ENCODE peak calls at places on chromosomes 4 and X, in four cellular contexts. O is prostate gland, R is endothelial cell of umbilical vein, Z is vagina. J is an unnamed sample.

GRCh38 chrX:100413231-100413630 is 3.2 kb upstream of the PCDH19 start:
- DNase-seq in O (peak; percentile 12), Z (no peak), R (peak; percentile 61), J (no peak)

GRCh38 chr4:177938226-177938625 is 496.0 kb upstream of the AGA start:
- DNase-seq in R (no peak), Z (no peak), O (no peak), J (no peak)

GRCh38 chr4:24971192-24971591 is 58.4 kb upstream of the CCDC149 start:
- DNase-seq in R (no peak), Z (peak; percentile 71), O (no peak), J (no peak)

GRCh38 chr4:183397741-183398297 is 46.6 kb upstream of the CDKN2AIP start:
- DNase-seq in O (no peak), Z (no peak), R (no peak), J (no peak)

GRCh38 chrX:9436812-9437211 is 28.0 kb upstream of the TBL1X start:
- DNase-seq in Z (no peak), O (no peak), R (no peak), J (no peak)

GRCh38 chr4:519885-520595 is 21.0 kb downstream of the PIGG start:
- DNase-seq in R (no peak), O (no peak), Z (no peak), J (no peak)

GRCh38 chrX:134469481-134469880 is 9.5 kb downstream of the HPRT1 start:
- DNase-seq in Z (no peak), O (no peak), R (peak; percentile 38), J (no peak)

GRCh38 chrX:104039689-104040505 is at the start of gene H2BW2:
- DNase-seq in O (no peak), R (no peak), Z (no peak), J (no peak)

GRCh38 chr4:8427761-8428287 is 12.7 kb downstream of the ACOX3 start:
- DNase-seq in Z (no peak), O (no peak), R (peak; percentile 73), J (no peak)

GRCh38 chr4:39353478-39354177 is 12.5 kb downstream of the RFC1 start:
- DNase-seq in O (no peak), Z (no peak), R (peak; percentile 83), J (no peak)
- TF ChIP-seq POLR2AphosphoS5 in O (peak; percentile 3), Z (no peak), R (no peak), J (no peak)

DNA sequence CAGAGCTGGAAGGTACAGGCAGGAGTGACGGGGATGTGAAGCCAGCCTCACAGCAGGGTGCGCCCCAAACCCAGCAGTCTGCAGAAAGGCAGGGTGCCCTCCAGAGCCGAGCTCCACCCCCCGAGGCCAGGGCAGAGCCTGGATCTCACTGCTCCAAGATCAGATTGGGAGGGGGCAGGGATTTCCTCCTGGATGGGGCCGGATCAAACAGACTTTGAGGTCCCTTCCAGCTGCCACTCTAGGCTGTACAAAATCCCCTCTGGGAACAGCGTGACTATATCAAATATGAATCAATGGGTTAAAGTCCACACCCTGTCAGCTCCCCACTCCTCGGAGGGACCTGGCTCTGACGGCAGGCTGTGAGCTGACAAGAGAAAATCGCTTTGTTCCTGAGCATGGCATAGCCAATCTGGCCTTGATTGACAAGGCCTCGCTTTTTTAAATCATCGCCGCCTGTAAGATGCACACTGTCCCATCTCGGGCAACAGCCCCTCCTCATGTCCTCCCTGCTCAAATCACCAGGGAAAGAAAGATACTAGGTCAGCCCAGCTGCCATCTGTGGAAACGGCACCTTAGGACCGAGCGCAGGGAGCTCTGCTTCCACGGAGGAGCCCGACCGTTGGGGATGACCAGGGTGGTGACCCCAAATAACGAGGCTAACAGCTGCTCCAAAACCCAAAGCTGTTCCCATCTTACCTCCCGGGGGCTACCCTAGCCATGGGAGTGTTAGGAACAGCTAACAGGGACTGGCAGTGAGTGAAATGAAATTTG is 39.9 kb downstream of the PSAPL1 start:
- DNase-seq in O (no peak), Z (peak; percentile 60), R (no peak), J (no peak)
- H3K9me3 ChIP-seq in O (no peaks in the 10 kb centered on the region), Z (no peaks in the 10 kb centered on the region), R (no peaks in the 10 kb centered on the region), J (no peaks in the 10 kb centered on the region)

GRCh38 chrX:135973025-135973547 is 702 bp downstream of the MMGT1 start:
- DNase-seq in O (peak; percentile 5), Z (no peak), R (no peak), J (no peak)

GRCh38 chrX:135977611-135978010 is 3.8 kb upstream of the MMGT1 start:
- DNase-seq in Z (no peak), O (no peak), R (no peak), J (no peak)

GRCh38 chrX:135974279-135974856 is 580 bp upstream of the MMGT1 start:
- DNase-seq in R (peak; percentile 18), O (peak; percentile 63), Z (no peak), J (peak; percentile 93)

GRCh38 chrX:135975421-135975820 is 1.6 kb upstream of the MMGT1 start:
- DNase-seq in Z (no peak), O (no peak), R (no peak), J (no peak)

GRCh38 chrX:135973548-135974278 is at the start of gene MMGT1:
- DNase-seq in Z (no peak), O (peak; percentile 68), R (peak; percentile 86), J (peak; percentile 95)
- TF ChIP-seq POLR2A in Z (peak; percentile 26), O (no peak), R (peak; percentile 52), J (no peak)

DNA sequence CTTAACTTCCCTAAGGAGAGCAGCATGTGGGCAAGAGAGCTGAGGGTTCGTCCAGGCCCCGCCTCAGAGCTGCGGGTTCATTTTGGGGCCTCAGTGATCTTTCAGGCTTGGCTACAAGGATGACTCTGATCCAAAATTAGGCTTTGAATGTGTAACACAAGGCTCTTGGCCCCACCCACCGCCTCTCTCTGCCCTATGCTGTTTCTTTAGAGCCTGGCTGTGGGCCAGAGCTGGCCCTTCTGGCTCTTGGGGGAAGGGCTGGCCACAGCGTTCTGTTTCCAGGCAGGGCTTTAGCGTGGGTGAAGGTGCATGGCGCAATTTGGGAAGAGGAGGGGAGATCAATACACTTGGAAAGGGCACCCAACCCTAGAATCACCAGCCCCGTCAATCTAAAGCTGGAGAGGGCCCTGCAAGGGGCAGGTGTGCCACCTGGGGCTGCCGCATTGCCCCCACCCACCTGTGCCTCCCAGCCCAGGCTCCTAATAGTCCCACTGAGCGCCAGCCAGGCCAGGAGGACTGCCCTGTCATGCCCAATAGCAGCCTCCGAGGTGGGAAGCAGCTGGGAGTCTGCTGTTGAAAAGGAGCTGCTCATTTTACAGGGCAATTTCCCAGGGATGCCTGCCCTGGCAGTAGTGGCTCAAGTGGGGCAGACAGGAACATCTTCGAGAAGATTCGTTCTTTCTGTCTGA is 84.5 kb upstream of the MAML3 start:
- DNase-seq in Z (no peak), R (peak; percentile 29), O (peak; percentile 63), J (peak; percentile 95)
- TF ChIP-seq POLR2AphosphoS5 in Z (peak; percentile 55), R (no peak), O (peak; percentile 75), J (peak; percentile 76)